ENCODE peak calls at places on chromosomes 3 and 15, in five cellular contexts. P, N, Y, F and I are unnamed samples.
A peak's percentile ranks its signal among the peaks of the same experiment; 100 is the strongest.

GRCh38 chr15:42964476-42964875 is 43.9 kb upstream of the TTBK2 start:
- DNase-seq in P (no peak), N (no peak), Y (no peak), F (no peak), I (no peak)

GRCh38 chr3:57910988-57911387 is 97.2 kb upstream of the FLNB start:
- DNase-seq in P (no peak), N (peak; percentile 40), Y (no peak), F (peak; percentile 12), I (peak; percentile 41)

GRCh38 chr15:85329561-85330421 is 50.6 kb upstream of the AKAP13 start:
- DNase-seq in P (no peak), N (peak; percentile 85), Y (no peak), F (peak; percentile 37), I (no peak)

GRCh38 chr3:3853584-3853983 is 54.4 kb downstream of the LRRN1 start:
- DNase-seq in P (no peak), N (no peak), Y (no peak), F (no peak), I (no peak)

GRCh38 chr3:52798978-52799476 is 4.4 kb downstream of the ITIH3 start:
- DNase-seq in P (peak; percentile 80), N (no peak), Y (no peak), F (no peak), I (peak; percentile 79)

GRCh38 chr3:145739926-145740325 is 421.1 kb downstream of the PLOD2 start:
- DNase-seq in P (no peak), N (peak; percentile 21), Y (no peak), F (no peak), I (no peak)

GRCh38 chr3:113243846-113244245 is 32.5 kb downstream of the BOC start:
- DNase-seq in P (no peak), N (no peak), Y (no peak), F (no peak), I (no peak)

GRCh38 chr3:125085166-125085565 is 29.4 kb upstream of the HEG1 start:
- DNase-seq in P (no peak), N (no peak), Y (no peak), F (no peak), I (no peak)

GRCh38 chr3:119314821-119315220 is 20.6 kb downstream of the ARHGAP31 start:
- DNase-seq in P (no peak), N (no peak), Y (no peak), F (no peak), I (no peak)

GRCh38 chr3:104764499-104764898 is 602.2 kb upstream of the ALCAM start:
- DNase-seq in P (no peak), N (peak; percentile 17), Y (no peak), F (no peak), I (no peak)

GRCh38 chr15:64690008-64690407 is 85.4 kb downstream of the RBPMS2 start:
- DNase-seq in P (no peak), N (no peak), Y (no peak), F (no peak), I (no peak)

GRCh38 chr15:77037475-77038209 is 33.3 kb downstream of the TSPAN3 start:
- DNase-seq in P (no peak), N (no peak), Y (no peak), F (no peak), I (no peak)

GRCh38 chr3:39712413-39713048 is 96.9 kb upstream of the MYRIP start:
- DNase-seq in P (no peak), N (no peak), Y (no peak), F (no peak), I (no peak)

GRCh38 chr3:14148041-14148985 is 23.5 kb downstream of the TMEM43 start:
- DNase-seq in P (no peak), N (no peak), Y (no peak), F (no peak), I (no peak)

GRCh38 chr15:48592221-48592731 is 53.2 kb downstream of the FBN1 start:
- DNase-seq in P (no peak), N (peak; percentile 99), Y (peak; percentile 98), F (peak; percentile 99), I (no peak)

GRCh38 chr3:195770081-195770840 is 41.5 kb downstream of the MUC4 start:
- DNase-seq in P (peak; percentile 34), N (no peak), Y (no peak), F (no peak), I (no peak)

GRCh38 chr3:12444582-12445468 is 39.5 kb upstream of the TSEN2 start:
- DNase-seq in P (peak; percentile 62), N (no peak), Y (no peak), F (no peak), I (peak; percentile 37)

GRCh38 chr15:75620776-75621536 is 4.6 kb downstream of the SNUPN start:
- DNase-seq in P (peak; percentile 85), N (peak; percentile 92), Y (peak; percentile 89), F (peak; percentile 87), I (peak; percentile 83)
- TF ChIP-seq CTCF in P (peak; percentile 24), N (peak; percentile 47), Y (peak; percentile 35), F (peak; percentile 61), I (peak; percentile 48)

DNA sequence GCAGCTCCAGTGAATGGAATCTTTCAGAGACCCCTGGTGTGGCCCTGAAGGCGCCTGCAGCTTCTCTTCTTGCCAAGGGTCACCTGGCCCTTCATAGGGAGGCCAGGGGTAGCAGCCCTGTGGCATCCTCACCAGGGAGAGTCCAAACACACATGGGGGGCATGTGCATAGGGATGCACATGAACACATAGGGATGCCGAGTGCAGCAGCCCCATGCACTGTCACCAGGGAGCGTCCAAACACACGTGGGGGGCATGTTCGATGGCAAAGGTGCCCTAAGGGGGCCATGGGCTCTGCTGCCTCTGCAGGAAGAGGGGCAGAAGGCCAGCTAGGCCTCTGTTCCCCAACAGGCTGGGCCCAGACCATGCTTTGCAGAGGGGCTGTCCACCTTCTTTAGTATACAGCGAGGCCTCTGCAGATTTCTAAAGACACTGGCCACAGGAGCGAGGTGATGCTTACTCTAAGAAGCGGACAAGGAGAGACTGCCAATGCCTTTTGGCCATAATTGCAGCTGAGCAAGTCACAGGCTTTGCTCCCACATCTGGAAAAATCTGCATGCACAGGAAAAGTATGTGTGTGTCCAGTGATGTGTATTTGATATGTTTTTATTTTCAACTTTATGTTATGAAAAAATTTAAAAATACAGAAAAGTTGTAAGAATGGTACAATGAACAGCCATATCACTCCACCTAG is 20.9 kb downstream of the ANAPC13 start:
- DNase-seq in P (no peak), N (no peak), Y (no peak), F (no peak), I (no peak)
- TF ChIP-seq CTCF in P (no peak), N (no peak), Y (peak; percentile 13), F (peak; percentile 31), I (no peak)

GRCh38 chr3:536417-536813 is 339.9 kb downstream of the CHL1 start:
- DNase-seq in P (no peak), N (no peak), Y (no peak), F (no peak), I (no peak)

GRCh38 chr3:541328-541727 is 344.8 kb downstream of the CHL1 start:
- DNase-seq in P (no peak), N (no peak), Y (no peak), F (no peak), I (no peak)

DNA sequence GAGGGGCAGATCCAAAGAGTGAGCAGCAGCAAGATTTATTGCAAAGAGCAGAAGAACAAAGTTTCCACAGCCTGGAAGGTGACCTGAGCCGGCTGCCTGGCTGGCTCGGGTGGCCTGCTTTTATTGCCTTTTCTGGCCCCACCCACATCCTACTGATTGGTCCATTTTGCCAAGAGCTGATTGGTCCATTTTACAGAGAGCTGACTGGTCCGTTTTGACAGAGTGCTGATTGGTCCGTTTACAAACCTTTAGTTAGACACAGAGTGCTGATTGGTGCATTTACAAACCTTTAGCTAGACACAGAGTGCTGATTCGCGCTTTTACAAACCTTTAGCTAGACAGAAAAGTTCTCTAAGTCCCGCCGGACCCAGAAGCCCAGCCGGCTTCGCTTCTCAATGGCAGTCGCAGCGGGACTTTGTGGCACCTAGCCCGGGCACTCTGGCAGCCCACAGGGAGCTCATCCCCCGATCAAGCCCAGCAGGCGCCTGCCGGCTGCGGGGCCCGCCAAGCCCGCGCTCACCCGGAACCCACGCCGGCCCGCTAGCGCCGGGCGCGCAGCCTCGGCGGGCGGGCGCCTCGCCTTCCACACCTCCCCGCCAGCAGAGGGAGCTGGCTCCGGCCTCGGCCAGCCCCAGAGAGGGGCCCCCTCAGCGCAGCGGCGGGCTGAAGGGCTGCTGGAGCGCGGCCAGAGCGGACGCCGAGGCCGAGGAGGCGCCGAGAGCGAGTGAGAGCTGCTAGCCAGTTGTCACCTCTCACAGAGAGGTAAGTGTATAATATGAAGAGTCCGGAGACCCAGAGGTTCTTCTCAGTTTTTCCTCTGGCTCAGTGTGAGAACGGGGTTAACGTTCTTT is 339.2 kb downstream of the CHL1 start:
- DNase-seq in P (no peak), N (peak; percentile 61), Y (no peak), F (no peak), I (peak; percentile 45)
- TF ChIP-seq CTCF in P (peak; percentile 94), N (peak; percentile 21), Y (no peak), F (no peak), I (peak; percentile 20)

DNA sequence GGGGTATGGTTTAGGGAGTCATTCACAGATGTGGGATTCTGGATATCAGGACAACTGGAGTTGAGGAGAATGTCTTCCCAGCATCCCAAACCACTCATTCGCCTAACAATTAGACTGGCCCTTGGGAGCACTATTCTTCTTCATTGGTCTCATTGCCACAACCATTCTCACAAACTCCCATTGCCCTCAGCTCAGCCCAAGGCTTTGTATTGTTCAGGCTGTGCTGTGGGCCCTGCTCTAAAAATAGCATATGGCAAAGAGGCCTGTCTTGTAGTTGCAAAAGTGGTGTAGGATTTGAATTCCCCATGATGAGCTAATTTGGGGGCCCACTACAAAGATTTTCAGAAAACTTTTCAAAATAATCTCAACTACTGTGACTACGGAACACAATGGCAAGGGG is 6.3 kb upstream of the ADAMTS9 start:
- DNase-seq in P (no peak), N (no peak), Y (no peak), F (no peak), I (no peak)
- TF ChIP-seq CTCF in P (no peak), N (no peak), Y (no peak), F (no peak), I (no peak)

GRCh38 chr3:25962255-25962654 is 172.4 kb downstream of the OXSM start:
- DNase-seq in P (no peak), N (no peak), Y (no peak), F (no peak), I (peak; percentile 48)
- TF ChIP-seq CTCF in P (peak; percentile 59), N (no peak), Y (no peak), F (no peak), I (peak; percentile 67)

GRCh38 chr3:79406175-79406574 is 361.6 kb downstream of the ROBO1 start:
- DNase-seq in P (no peak), N (no peak), Y (no peak), F (no peak), I (peak; percentile 19)
- TF ChIP-seq CTCF in P (peak; percentile 18), N (no peak), Y (peak; percentile 8), F (no peak), I (peak; percentile 49)

DNA sequence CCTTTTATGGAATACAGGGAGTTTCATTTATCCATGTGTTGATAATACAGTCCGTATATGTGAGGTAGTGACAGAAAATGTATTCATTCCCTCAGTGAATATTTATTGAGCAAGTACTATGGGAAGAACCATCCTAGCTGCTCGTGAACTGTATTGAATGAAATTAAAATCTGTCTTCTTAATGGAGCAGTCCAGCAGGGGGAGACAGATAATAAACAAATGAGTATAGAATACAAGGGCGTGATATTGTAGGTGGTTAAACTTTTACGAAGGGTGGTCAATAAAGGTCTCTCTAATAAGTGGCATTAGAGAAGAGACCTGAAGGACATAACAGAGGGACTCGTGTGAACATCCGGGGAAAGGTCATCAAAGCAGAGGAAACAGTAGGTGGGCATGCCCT is 62.7 kb upstream of the OSTN start:
- DNase-seq in P (no peak), N (peak; percentile 24), Y (no peak), F (peak; percentile 20), I (peak; percentile 39)
- TF ChIP-seq CTCF in P (peak; percentile 39), N (peak; percentile 33), Y (peak; percentile 62), F (peak; percentile 78), I (peak; percentile 26)

GRCh38 chr3:37396731-37397130 is 222.3 kb upstream of the LRRFIP2 start:
- DNase-seq in P (no peak), N (no peak), Y (no peak), F (no peak), I (no peak)
- TF ChIP-seq CTCF in P (no peak), N (no peak), Y (no peak), F (no peak), I (no peak)